ENCODE peak calls at places on chromosome 7, in nine cellular contexts. One of them, this sample, is unnamed.

GRCh38 chr7:122791959-122792545 is 89.3 kb upstream of the RNF148 start:
- DNase-seq in amniotic stem cell: no peak
- DNase-seq in GM10248: no peak
- DNase-seq in non-pigmented ciliary epithelial cell: no peak
- DNase-seq in esophagus squamous epithelium: no peak
- DNase-seq in CD4-positive, alpha-beta T cell: no peak
- DNase-seq in T-helper 2 cell: no peak
- DNase-seq in Daoy: no peak
- DNase-seq in spleen: no peak
- DNase-seq in this sample: no peak

GRCh38 chr7:107023522-107024149 is 20.9 kb upstream of the PRKAR2B start:
- DNase-seq in esophagus squamous epithelium: no peak
- DNase-seq in CD4-positive, alpha-beta T cell: no peak
- DNase-seq in Daoy: no peak
- DNase-seq in T-helper 2 cell: no peak
- DNase-seq in non-pigmented ciliary epithelial cell: no peak
- DNase-seq in spleen: no peak
- DNase-seq in GM10248: no peak
- DNase-seq in amniotic stem cell: no peak
- DNase-seq in this sample: no peak

GRCh38 chr7:54037873-54038272 is 504.3 kb upstream of the VSTM2A start:
- DNase-seq in CD4-positive, alpha-beta T cell: no peak
- DNase-seq in non-pigmented ciliary epithelial cell: no peak
- DNase-seq in GM10248: no peak
- DNase-seq in amniotic stem cell: no peak
- DNase-seq in spleen: no peak
- DNase-seq in Daoy: no peak
- DNase-seq in T-helper 2 cell: no peak
- DNase-seq in esophagus squamous epithelium: no peak
- DNase-seq in this sample: no peak

GRCh38 chr7:141231018-141231792 is 157.3 kb downstream of the TMEM178B start:
- DNase-seq in GM10248: no peak
- DNase-seq in amniotic stem cell: no peak
- DNase-seq in spleen: no peak
- DNase-seq in esophagus squamous epithelium: no peak
- DNase-seq in non-pigmented ciliary epithelial cell: no peak
- DNase-seq in Daoy: peak
- DNase-seq in CD4-positive, alpha-beta T cell: no peak
- DNase-seq in T-helper 2 cell: no peak
- DNase-seq in this sample: no peak

GRCh38 chr7:25409897-25410635 is 181.8 kb upstream of the NPVF start:
- DNase-seq in amniotic stem cell: no peak
- DNase-seq in CD4-positive, alpha-beta T cell: no peak
- DNase-seq in Daoy: no peak
- DNase-seq in esophagus squamous epithelium: no peak
- DNase-seq in spleen: no peak
- DNase-seq in GM10248: no peak
- DNase-seq in T-helper 2 cell: no peak
- DNase-seq in non-pigmented ciliary epithelial cell: no peak
- DNase-seq in this sample: no peak

GRCh38 chr7:98921608-98922372 is 43.5 kb downstream of the TRRAP start:
- DNase-seq in GM10248: no peak
- DNase-seq in non-pigmented ciliary epithelial cell: no peak
- DNase-seq in spleen: no peak
- DNase-seq in esophagus squamous epithelium: no peak
- DNase-seq in T-helper 2 cell: no peak
- DNase-seq in CD4-positive, alpha-beta T cell: no peak
- DNase-seq in Daoy: no peak
- DNase-seq in amniotic stem cell: no peak
- DNase-seq in this sample: no peak

GRCh38 chr7:151862606-151863381 is 14.1 kb downstream of the PRKAG2 start:
- DNase-seq in CD4-positive, alpha-beta T cell: no peak
- DNase-seq in GM10248: no peak
- DNase-seq in T-helper 2 cell: no peak
- DNase-seq in spleen: peak
- DNase-seq in esophagus squamous epithelium: no peak
- DNase-seq in non-pigmented ciliary epithelial cell: no peak
- DNase-seq in Daoy: no peak
- DNase-seq in amniotic stem cell: no peak
- DNase-seq in this sample: no peak

GRCh38 chr7:103524042-103524907 is 78.3 kb upstream of the SLC26A5 start:
- DNase-seq in CD4-positive, alpha-beta T cell: no peak
- DNase-seq in esophagus squamous epithelium: no peak
- DNase-seq in Daoy: peak
- DNase-seq in non-pigmented ciliary epithelial cell: peak
- DNase-seq in amniotic stem cell: no peak
- DNase-seq in T-helper 2 cell: no peak
- DNase-seq in GM10248: peak
- DNase-seq in spleen: no peak
- DNase-seq in this sample: no peak

GRCh38 chr7:16747095-16747494 is 6.5 kb upstream of the TSPAN13 start:
- DNase-seq in non-pigmented ciliary epithelial cell: no peak
- DNase-seq in CD4-positive, alpha-beta T cell: no peak
- DNase-seq in esophagus squamous epithelium: no peak
- DNase-seq in GM10248: no peak
- DNase-seq in amniotic stem cell: no peak
- DNase-seq in Daoy: no peak
- DNase-seq in T-helper 2 cell: no peak
- DNase-seq in spleen: no peak
- DNase-seq in this sample: no peak

GRCh38 chr7:7639847-7640220 is 718 bp upstream of the UMAD1 start:
- DNase-seq in esophagus squamous epithelium: no peak
- DNase-seq in T-helper 2 cell: no peak
- DNase-seq in non-pigmented ciliary epithelial cell: no peak
- DNase-seq in spleen: no peak
- DNase-seq in GM10248: peak
- DNase-seq in CD4-positive, alpha-beta T cell: peak
- DNase-seq in amniotic stem cell: no peak
- DNase-seq in Daoy: peak
- DNase-seq in this sample: peak

GRCh38 chr7:80386686-80387085 is 125.2 kb downstream of the GNAT3 start:
- DNase-seq in non-pigmented ciliary epithelial cell: peak
- DNase-seq in T-helper 2 cell: no peak
- DNase-seq in spleen: no peak
- DNase-seq in esophagus squamous epithelium: no peak
- DNase-seq in GM10248: no peak
- DNase-seq in CD4-positive, alpha-beta T cell: no peak
- DNase-seq in Daoy: peak
- DNase-seq in amniotic stem cell: no peak
- DNase-seq in this sample: no peak

GRCh38 chr7:108211382-108212201 is 81.4 kb upstream of the LAMB4 start:
- DNase-seq in GM10248: no peak
- DNase-seq in non-pigmented ciliary epithelial cell: peak
- DNase-seq in Daoy: peak
- DNase-seq in spleen: no peak
- DNase-seq in CD4-positive, alpha-beta T cell: no peak
- DNase-seq in T-helper 2 cell: no peak
- DNase-seq in amniotic stem cell: no peak
- DNase-seq in esophagus squamous epithelium: no peak
- DNase-seq in this sample: no peak

GRCh38 chr7:132097550-132098134 is 478.6 kb downstream of the PLXNA4 start:
- DNase-seq in non-pigmented ciliary epithelial cell: no peak
- DNase-seq in Daoy: no peak
- DNase-seq in GM10248: no peak
- DNase-seq in amniotic stem cell: no peak
- DNase-seq in esophagus squamous epithelium: no peak
- DNase-seq in CD4-positive, alpha-beta T cell: no peak
- DNase-seq in T-helper 2 cell: no peak
- DNase-seq in spleen: no peak
- DNase-seq in this sample: no peak

GRCh38 chr7:4028221-4028620 is 653.9 kb upstream of the FOXK1 start:
- DNase-seq in GM10248: no peak
- DNase-seq in non-pigmented ciliary epithelial cell: no peak
- DNase-seq in CD4-positive, alpha-beta T cell: no peak
- DNase-seq in spleen: no peak
- DNase-seq in Daoy: no peak
- DNase-seq in amniotic stem cell: no peak
- DNase-seq in T-helper 2 cell: no peak
- DNase-seq in esophagus squamous epithelium: no peak
- DNase-seq in this sample: no peak

GRCh38 chr7:132207211-132207610 is 369.1 kb downstream of the PLXNA4 start:
- DNase-seq in GM10248: no peak
- DNase-seq in amniotic stem cell: no peak
- DNase-seq in CD4-positive, alpha-beta T cell: no peak
- DNase-seq in T-helper 2 cell: no peak
- DNase-seq in spleen: no peak
- DNase-seq in Daoy: no peak
- DNase-seq in non-pigmented ciliary epithelial cell: no peak
- DNase-seq in esophagus squamous epithelium: no peak
- DNase-seq in this sample: no peak

GRCh38 chr7:4714767-4715384 is 32.8 kb downstream of the FOXK1 start:
- DNase-seq in amniotic stem cell: no peak
- DNase-seq in non-pigmented ciliary epithelial cell: no peak
- DNase-seq in Daoy: no peak
- DNase-seq in esophagus squamous epithelium: no peak
- DNase-seq in GM10248: no peak
- DNase-seq in CD4-positive, alpha-beta T cell: no peak
- DNase-seq in spleen: no peak
- DNase-seq in T-helper 2 cell: no peak
- DNase-seq in this sample: no peak

This sample was measured in activated T-helper 9 cell treated with anti-CD3 and anti-CD28 coated beads, Interleukin-2, amount 50 U/mL, for 16 hours.